ENCODE peak calls at places on chromosome 14, in five cellular contexts. R is GM12891, J is adrenal gland, L is suprapubic skin, E is ovary. C is an unnamed sample.

GRCh38 chr14:21090194-21090939 is 8.1 kb downstream of the ZNF219 start:
- DNase-seq in R (no peak), J (peak; percentile 50), L (no peak), E (peak; percentile 61), C (no peak)

GRCh38 chr14:43692706-43693105 is 814.4 kb downstream of the FSCB start:
- DNase-seq in R (no peak), J (no peak), L (no peak), E (no peak), C (no peak)

GRCh38 chr14:35155962-35156361 is 33.6 kb downstream of the PRORP start:
- DNase-seq in R (no peak), J (no peak), L (no peak), E (no peak), C (no peak)

GRCh38 chr14:29925106-29925722 is 2.4 kb downstream of the PRKD1 start:
- DNase-seq in R (no peak), J (no peak), L (no peak), E (no peak), C (no peak)

GRCh38 chr14:26960049-26960688 is 362.3 kb upstream of the NOVA1 start:
- DNase-seq in R (no peak), J (no peak), L (no peak), E (no peak), C (no peak)

GRCh38 chr14:59187802-59188460 is 536 bp upstream of the DAAM1 start:
- DNase-seq in R (no peak), J (peak; percentile 36), L (peak; percentile 72), E (no peak), C (peak; percentile 77)

GRCh38 chr14:34340226-34340625 is 121.8 kb downstream of the SPTSSA start:
- DNase-seq in R (no peak), J (no peak), L (no peak), E (no peak), C (no peak)

GRCh38 chr14:94517248-94517640 is 8.0 kb upstream of the SERPINA12 start:
- DNase-seq in R (no peak), J (no peak), L (no peak), E (no peak), C (no peak)

GRCh38 chr14:58138065-58138718 is 13.8 kb downstream of the ARMH4 start:
- DNase-seq in R (no peak), J (no peak), L (no peak), E (no peak), C (no peak)

GRCh38 chr14:94312481-94313246 is 10.5 kb downstream of the SERPINA6 start:
- DNase-seq in R (no peak), J (no peak), L (no peak), E (no peak), C (no peak)

GRCh38 chr14:64114796-64115195 is 179.4 kb downstream of the ESR2 start:
- DNase-seq in R (no peak), J (no peak), L (no peak), E (no peak), C (no peak)

GRCh38 chr14:60981626-60982455 is 796 bp downstream of the SLC38A6 start:
- DNase-seq in R (no peak), J (peak; percentile 15), L (no peak), E (no peak), C (no peak)

GRCh38 chr14:76810525-76810924 is 2.2 kb downstream of the ANGEL1 start:
- DNase-seq in R (no peak), J (no peak), L (no peak), E (no peak), C (no peak)

GRCh38 chr14:76812422-76813383 is at the start of gene ANGEL1:
- DNase-seq in R (peak; percentile 80), J (peak; percentile 96), L (peak; percentile 97), E (peak; percentile 96), C (peak; percentile 98)

GRCh38 chr14:76811561-76811960 is 1.1 kb downstream of the ANGEL1 start:
- DNase-seq in R (no peak), J (no peak), L (no peak), E (no peak), C (no peak)

GRCh38 chr14:76812093-76812421 is 625 bp downstream of the ANGEL1 start:
- DNase-seq in R (peak; percentile 26), J (no peak), L (no peak), E (no peak), C (no peak)

GRCh38 chr14:76810953-76811400 is 1.7 kb downstream of the ANGEL1 start:
- DNase-seq in R (peak; percentile 25), J (peak; percentile 53), L (no peak), E (no peak), C (no peak)
- TF ChIP-seq POLR2A in R (no peak), J (no peak), L (no peak), E (no peak), C (no peak)

DNA sequence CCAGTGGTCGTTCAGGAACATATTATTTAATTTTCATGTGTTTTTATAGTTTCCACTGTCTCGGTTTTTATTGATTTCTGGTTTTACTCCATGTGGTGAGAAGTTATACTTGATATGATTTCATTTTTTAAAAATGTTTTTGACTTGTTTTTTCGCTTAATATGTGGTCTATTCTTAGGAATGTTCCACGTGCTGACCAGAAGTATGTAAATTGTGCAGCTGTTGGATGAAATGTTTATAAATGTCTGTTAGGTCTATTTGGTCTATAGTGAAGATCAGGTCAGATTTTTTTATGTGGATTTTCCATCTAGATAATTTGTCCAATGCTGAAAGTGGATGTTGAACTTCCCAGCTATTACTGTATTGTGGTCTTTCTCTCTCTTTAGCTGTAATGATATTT is 433.8 kb upstream of the MIS18BP1 start:
- DNase-seq in R (no peak), J (no peak), L (no peak), E (no peak), C (no peak)
- TF ChIP-seq POLR2A in R (no peak), J (no peak), L (no peak), E (no peak), C (no peak)

DNA sequence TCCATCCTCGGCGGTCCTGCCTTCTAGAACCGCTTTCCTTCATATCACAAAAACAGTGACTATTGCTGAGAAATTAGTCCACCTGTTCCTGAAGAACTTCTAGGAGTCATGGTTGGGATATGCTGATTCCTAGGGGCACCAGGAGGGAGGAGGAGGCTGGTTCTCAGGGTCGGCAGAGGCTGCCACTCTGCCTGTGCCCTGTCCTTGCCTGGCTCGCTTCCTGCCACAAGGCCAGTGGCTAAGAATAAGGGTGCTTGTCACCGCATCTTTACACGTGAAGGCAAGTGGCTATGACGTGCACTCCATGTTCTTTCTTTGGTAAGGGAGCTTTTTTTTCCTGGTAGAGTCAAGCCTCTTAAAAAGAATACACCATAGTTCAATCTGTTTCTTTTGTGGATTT is 18.7 kb upstream of the DGLUCY start:
- DNase-seq in R (no peak), J (no peak), L (no peak), E (no peak), C (no peak)
- TF ChIP-seq POLR2A in R (no peak), J (no peak), L (no peak), E (no peak), C (no peak)

DNA sequence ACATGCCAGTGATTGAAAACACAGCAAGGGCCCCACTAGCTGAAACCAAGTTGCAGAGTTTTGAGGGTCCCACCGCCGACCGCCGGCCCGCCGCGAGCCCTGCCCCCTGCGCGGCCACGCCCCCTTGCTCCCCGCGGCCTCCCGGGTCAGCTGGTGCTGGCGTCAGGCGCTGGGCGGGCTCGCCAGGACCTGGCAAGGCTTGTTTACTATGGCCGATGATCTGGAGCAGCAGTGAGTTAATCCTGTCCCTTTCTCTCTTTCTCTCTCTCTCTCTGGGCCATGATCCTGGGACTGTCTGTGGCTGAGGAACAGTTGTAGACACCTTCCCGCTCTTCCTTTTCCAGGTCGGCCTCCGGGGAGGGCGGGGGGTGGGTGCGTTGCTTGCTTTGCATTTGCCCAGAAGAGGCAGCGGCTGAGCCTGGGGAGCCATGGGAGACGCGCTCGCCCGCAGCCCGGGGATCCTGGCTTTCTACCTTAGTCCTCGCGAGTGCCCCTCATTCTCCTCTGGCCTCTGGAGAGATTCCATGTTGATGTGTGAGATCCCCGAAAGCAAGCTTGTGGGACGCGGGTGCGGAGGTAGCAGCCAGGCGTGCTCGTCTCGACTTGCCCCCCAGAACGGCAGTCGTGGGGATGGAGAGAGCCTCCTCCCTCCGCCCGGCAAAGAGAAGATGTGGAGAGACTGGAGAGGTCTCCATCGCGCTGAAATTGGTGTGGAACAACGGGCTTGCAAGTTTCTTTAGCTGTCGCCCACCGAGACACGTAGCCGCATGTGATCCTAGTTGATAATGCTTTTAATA is at the start of gene ABHD4:
- DNase-seq in R (peak; percentile 76), J (peak; percentile 89), L (peak; percentile 89), E (peak; percentile 86), C (peak; percentile 91)
- TF ChIP-seq POLR2A in R (no peak), J (peak; percentile 89), L (no peak), E (no peak), C (peak; percentile 39)

DNA sequence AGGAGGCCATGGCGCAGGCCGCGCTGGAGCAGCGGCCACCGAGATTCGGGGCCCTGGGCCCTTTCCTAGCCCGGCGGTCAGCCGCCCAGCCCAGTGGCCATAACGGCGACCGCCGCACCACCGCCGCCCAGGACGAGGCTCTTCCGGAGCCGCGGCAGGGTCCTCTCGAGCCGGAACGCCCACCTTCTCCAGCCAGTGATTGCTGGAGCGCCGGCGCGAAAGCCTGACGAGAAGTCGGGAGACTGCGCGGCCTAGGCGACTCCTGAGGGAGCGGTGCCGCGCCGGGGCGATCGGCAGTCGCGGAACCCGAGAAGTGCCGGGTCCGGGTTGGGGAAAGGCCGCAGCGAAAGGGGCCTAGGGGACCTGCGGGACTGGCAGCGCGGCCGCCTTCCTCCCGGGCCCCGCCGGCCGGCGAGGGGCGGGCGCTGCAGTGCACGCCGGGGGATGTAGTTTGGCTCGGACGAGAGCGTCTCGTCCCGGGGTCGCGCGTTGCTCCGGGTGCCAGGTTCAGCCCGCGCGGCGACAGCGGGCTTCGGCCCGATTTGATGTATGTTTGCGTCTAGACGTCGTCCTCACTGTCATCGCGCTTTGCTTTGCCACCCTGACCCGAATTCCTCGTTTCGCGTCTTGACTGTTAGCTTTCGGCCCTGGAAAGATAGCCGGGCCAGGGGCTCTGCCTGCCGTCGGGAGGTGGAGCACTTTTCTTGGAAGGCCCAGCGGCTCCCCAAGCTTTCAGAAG is at the start of gene VTI1B:
- DNase-seq in R (peak; percentile 80), J (peak; percentile 77), L (peak; percentile 78), E (peak; percentile 91), C (peak; percentile 80)
- TF ChIP-seq POLR2A in R (peak; percentile 77), J (peak; percentile 40), L (peak; percentile 49), E (peak; percentile 29), C (peak; percentile 36)

C was measured in sigmoid colon.